ENCODE peak calls at places on chromosomes 2 and 18, in six cellular contexts. O is RCC 7860, J is dorsolateral prefrontal cortex, I is left cardiac atrium, A is NCI-H510A treated with DMSO at 0.1 percent for 48 hours, G is ecto neural progenitor cell. S is an unnamed sample.

GRCh38 chr2:112493858-112494648 is 12.1 kb downstream of the TTL start:
- DNase-seq in I (no peak), A (no peak), O (peak; percentile 45), G (no peak), J (no peak), S (no peak)

GRCh38 chr18:43081396-43081795 is 34.1 kb downstream of the RIT2 start:
- DNase-seq in I (no peak), G (no peak), J (no peak), A (no peak), O (no peak), S (no peak)

GRCh38 chr2:102100371-102101096 is 42.0 kb upstream of the IL1R1 start:
- DNase-seq in I (no peak), O (peak; percentile 97), G (no peak), A (no peak), J (no peak), S (no peak)

GRCh38 chr2:15391771-15392170 is 169.4 kb downstream of the NBAS start:
- DNase-seq in G (no peak), O (no peak), I (no peak), A (no peak), J (no peak), S (no peak)

GRCh38 chr2:169637620-169638019 is 53.5 kb downstream of the PPIG start:
- DNase-seq in J (no peak), I (no peak), G (no peak), O (no peak), A (no peak), S (no peak)

GRCh38 chr2:65974067-65974723 is 460.7 kb upstream of the MEIS1 start:
- DNase-seq in O (no peak), J (no peak), A (no peak), G (no peak), I (no peak), S (no peak)

GRCh38 chr2:11896386-11896785 is 150.0 kb downstream of the LPIN1 start:
- DNase-seq in G (peak; percentile 42), I (no peak), O (no peak), A (no peak), J (no peak), S (no peak)

GRCh38 chr18:70260683-70261082 is 28.2 kb upstream of the SOCS6 start:
- DNase-seq in J (no peak), I (no peak), O (no peak), G (no peak), A (no peak), S (no peak)

GRCh38 chr2:238308177-238308576 is 12.1 kb upstream of the TRAF3IP1 start:
- DNase-seq in G (no peak), A (no peak), J (no peak), I (no peak), O (no peak), S (no peak)

GRCh38 chr2:218853766-218854165 is 5.8 kb upstream of the WNT6 start:
- DNase-seq in A (no peak), J (no peak), G (no peak), I (no peak), O (peak; percentile 85), S (no peak)

GRCh38 chr18:58635891-58636290 is 7.0 kb upstream of the ALPK2 start:
- DNase-seq in G (no peak), J (no peak), O (no peak), I (no peak), A (no peak), S (no peak)

GRCh38 chr18:74172697-74173433 is 24.5 kb downstream of the TIMM21 start:
- DNase-seq in J (no peak), O (no peak), G (no peak), I (no peak), A (no peak), S (no peak)

GRCh38 chr18:10901329-10901728 is 248.0 kb downstream of the PIEZO2 start:
- DNase-seq in I (no peak), A (no peak), G (no peak), O (no peak), J (no peak), S (no peak)

GRCh38 chr2:44615950-44616518 is 254.3 kb downstream of the CAMKMT start:
- DNase-seq in G (no peak), I (no peak), A (no peak), J (no peak), O (no peak), S (no peak)

GRCh38 chr2:128783896-128784295 is 465.2 kb upstream of the HS6ST1 start:
- DNase-seq in O (no peak), I (no peak), A (no peak), J (no peak), G (peak; percentile 17), S (no peak)

GRCh38 chr2:11099122-11100065 is 55.9 kb upstream of the SLC66A3 start:
- DNase-seq in I (no peak), G (peak; percentile 29), J (no peak), O (no peak), A (no peak), S (no peak)

GRCh38 chr2:7861910-7862702 is 819.8 kb upstream of the ID2 start:
- DNase-seq in O (no peak), G (no peak), A (no peak), I (no peak), J (no peak), S (no peak)

GRCh38 chr18:77063256-77063655 is 69.3 kb downstream of the MBP start:
- DNase-seq in J (no peak), I (no peak), A (no peak), O (peak; percentile 65), G (no peak), S (no peak)